ENCODE peak calls at places on chromosomes 1 and 21, in four cellular contexts. K is upper lobe of right lung, P is fibroblast of the aortic adventitia, X is IMR-90. E is an unnamed sample.

GRCh38 chr1:86296305-86297205 is 99.6 kb downstream of the ODF2L start:
- DNase-seq in K (no peak), P (no peak), X (no peak), E (no peak)

GRCh38 chr1:8723010-8723409 is 94.4 kb downstream of the RERE start:
- DNase-seq in K (no peak), P (no peak), X (no peak), E (no peak)

GRCh38 chr21:44926364-44927101 is 5.8 kb upstream of the ITGB2 start:
- DNase-seq in K (no peak), P (peak), X (peak), E (peak)

GRCh38 chr1:234427950-234428646 is 50.9 kb downstream of the TARBP1 start:
- DNase-seq in K (no peak), P (no peak), X (no peak), E (no peak)

GRCh38 chr1:14881775-14882672 is 271.5 kb upstream of the TMEM51 start:
- DNase-seq in K (no peak), P (peak), X (peak), E (no peak)

GRCh38 chr21:45874716-45875415 is 106.7 kb upstream of the COL6A1 start:
- DNase-seq in K (peak), P (peak), X (peak), E (peak)

GRCh38 chr1:204793259-204793658 is 77.4 kb upstream of the NFASC start:
- DNase-seq in K (no peak), P (no peak), X (no peak), E (no peak)

GRCh38 chr1:83998599-83999315 is at the start of gene TTLL7:
- DNase-seq in K (peak), P (no peak), X (peak), E (peak)

GRCh38 chr1:247409869-247410544 is 6.0 kb upstream of the NLRP3 start:
- DNase-seq in K (no peak), P (no peak), X (no peak), E (no peak)

GRCh38 chr1:174938306-174939000 is 61.3 kb upstream of the CACYBP start:
- DNase-seq in K (no peak), P (no peak), X (no peak), E (no peak)

GRCh38 chr1:196160066-196160795 is 448.0 kb downstream of the KCNT2 start:
- DNase-seq in K (no peak), P (peak), X (peak), E (peak)

GRCh38 chr1:20199410-20199809 is 13.1 kb upstream of the PLA2G2C start:
- DNase-seq in K (no peak), P (no peak), X (no peak), E (no peak)

GRCh38 chr1:27349784-27350672 is 8.2 kb downstream of the SYTL1 start:
- DNase-seq in K (peak), P (peak), X (peak), E (no peak)

GRCh38 chr1:37732111-37732780 is 32.7 kb downstream of the EPHA10 start:
- DNase-seq in K (peak), P (no peak), X (no peak), E (no peak)

GRCh38 chr1:225685476-225686176 is 32.7 kb upstream of the ENAH start:
- DNase-seq in K (no peak), P (no peak), X (peak), E (no peak)

GRCh38 chr1:247054992-247055415 is 23.6 kb downstream of the ZNF670 start:
- DNase-seq in K (no peak), P (peak), X (peak), E (no peak)

GRCh38 chr1:156926175-156926574 is 5.7 kb downstream of the LRRC71 start:
- DNase-seq in K (peak), P (no peak), X (peak), E (no peak)

GRCh38 chr1:116760487-116760886 is 6.3 kb downstream of the CD2 start:
- DNase-seq in K (no peak), P (no peak), X (no peak), E (no peak)

GRCh38 chr1:116760996-116761665 is 6.9 kb downstream of the CD2 start:
- DNase-seq in K (no peak), P (no peak), X (no peak), E (no peak)

GRCh38 chr1:116762281-116762680 is 8.1 kb downstream of the CD2 start:
- DNase-seq in K (no peak), P (no peak), X (no peak), E (no peak)

GRCh38 chr1:116762781-116763115 is 8.5 kb downstream of the CD2 start:
- DNase-seq in K (no peak), P (no peak), X (no peak), E (no peak)

DNA sequence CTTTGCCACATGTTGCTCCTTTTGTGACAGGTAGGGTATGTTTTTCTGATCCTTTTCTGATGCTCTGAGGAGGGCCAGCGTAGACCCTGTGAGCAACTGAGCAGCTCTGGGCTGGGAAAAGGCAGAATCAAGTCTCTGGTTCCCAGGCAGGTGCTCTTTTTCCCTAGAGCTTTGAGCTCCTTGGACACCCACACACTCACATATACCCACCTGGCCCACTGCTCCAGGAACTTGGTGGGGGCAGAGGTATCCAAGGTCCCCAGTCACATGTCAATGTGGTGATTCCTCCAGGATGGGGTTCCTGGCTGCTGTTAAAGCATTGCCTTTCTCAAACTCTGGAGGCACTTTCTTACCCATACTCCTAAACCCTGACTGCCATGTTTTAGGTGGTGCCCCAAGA is 5.4 kb downstream of the CD2 start:
- DNase-seq in K (no peak), P (no peak), X (no peak), E (no peak)
- H3K4me3 ChIP-seq in K (peak), P (no peak), X (no peak), E (no peak)

GRCh38 chr21:42484966-42485365 is 11.1 kb downstream of the RSPH1 start:
- DNase-seq in K (no peak), P (no peak), X (no peak), E (no peak)
- TF ChIP-seq CTCF in K (no peak), P (no peak), X (no peak), E (no peak)

DNA sequence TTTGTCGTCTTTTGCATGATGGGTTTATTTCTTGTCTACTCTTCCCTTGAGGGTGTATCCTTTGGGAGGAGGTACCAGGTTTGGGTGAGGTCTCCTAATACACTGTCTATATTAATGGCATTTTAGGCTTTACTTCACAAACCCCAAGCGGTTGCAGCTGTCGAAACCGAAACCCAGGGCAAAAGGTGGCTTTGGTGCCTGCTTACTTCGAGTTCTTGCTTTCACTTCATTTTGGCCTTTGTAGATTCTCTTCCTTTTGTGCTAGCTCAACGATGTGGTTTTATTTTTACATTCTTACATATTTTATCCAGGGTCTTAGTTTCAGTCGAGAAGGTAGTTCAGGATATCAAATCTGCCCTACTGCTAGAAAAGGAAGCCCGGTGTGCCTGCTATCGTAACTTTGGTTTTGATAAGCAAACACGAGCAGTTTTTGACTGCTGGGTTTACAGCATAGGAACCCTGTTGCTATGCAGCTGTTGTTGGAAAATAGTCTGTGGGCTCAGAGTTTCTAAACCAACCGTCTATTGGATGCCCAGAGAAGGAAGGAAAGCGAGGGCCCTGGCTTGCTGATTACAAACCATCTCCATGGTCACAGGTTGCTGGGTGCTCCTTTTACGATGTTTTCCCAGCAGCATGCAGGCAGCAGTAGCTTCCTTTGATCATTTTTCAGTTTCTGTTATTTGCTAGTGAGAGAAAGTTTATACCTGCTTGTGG is 9.8 kb upstream of the TSPAN2 start:
- DNase-seq in K (no peak), P (peak), X (peak), E (peak)
- H3K4me3 ChIP-seq in K (peak), P (no peak), X (no peak), E (peak)

GRCh38 chr1:23797478-23798448 is 2.8 kb downstream of the GALE start:
- DNase-seq in K (no peak), P (no peak), X (no peak), E (no peak)
- TF ChIP-seq CTCF in K (no peak), P (no peak), X (no peak), E (no peak)

DNA sequence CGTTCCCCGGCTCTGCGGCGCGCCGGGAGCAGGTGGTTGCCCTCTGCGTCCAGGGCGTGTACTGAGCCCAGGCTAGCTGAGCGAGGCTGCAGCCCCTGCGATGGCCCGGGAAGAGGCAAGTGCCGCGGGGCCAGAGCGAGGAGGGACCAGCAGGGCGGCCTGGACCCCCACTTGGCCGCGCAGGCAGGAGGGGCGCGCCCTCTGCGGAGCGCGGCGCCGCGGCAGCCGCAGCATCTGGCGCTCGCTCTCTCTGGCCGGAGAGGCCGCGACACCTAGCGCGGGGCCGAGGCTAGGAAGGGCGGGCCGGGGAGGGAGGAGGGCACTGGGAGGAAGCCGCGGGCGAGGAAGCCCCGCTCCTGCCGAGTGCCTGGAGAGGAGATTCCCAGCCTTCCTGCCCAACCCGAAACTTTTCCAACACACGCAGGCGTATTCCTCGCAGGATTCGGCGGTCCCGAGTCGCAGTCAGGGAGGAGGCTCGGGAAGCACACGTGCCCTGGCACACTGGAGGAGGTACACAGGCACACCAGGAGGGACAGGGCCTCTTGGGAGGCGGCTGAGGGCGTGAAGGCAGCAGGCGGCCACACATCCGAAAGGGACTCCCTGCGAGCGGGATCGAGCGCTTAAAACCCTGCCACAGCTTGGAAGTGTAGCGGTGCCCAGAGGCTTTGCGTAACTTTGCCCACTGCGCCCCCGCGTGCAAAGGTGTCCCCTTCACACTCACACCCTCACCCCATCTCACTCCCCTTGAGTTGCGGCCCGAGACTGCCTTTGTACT is 4.8 kb upstream of the PROX1 start:
- DNase-seq in K (no peak), P (no peak), X (no peak), E (no peak)
- H3K4me3 ChIP-seq in K (peak), P (peak), X (no peak), E (no peak)

DNA sequence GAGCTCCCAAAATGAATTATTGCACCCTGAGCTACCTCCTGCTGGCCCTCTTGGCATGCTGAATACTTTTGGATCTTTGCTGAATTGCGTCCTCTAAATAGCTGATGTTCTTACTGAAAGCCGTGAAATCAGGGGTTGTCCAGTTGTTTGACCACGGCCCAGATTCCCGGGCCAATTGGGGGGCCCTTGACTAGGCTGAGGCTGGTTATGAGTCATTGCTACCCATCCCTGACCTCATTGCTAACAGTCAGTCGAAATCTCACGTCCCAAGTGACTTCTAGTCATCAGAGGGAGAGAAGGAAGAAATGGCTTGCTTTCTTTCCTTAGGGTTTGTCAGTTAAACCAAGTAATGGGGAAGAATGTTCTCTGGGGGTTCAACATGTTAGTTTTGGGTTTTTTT is 37.4 kb downstream of the SMYD2 start:
- DNase-seq in K (no peak), P (peak), X (no peak), E (no peak)
- TF ChIP-seq CTCF in K (no peak), P (no peak), X (no peak), E (no peak)